ENCODE peak calls at places on chromosomes 13 and 19, in ten cellular contexts. Z is spleen, P is adipocyte, I is ovary, A is sigmoid colon, T is tibial artery, H is uterus, R is breast epithelium, O is body of pancreas, J is colonic mucosa. M is an unnamed sample. For H3K9me3, the result is how much of the 10 kb centered on the place peaks cover.

GRCh38 chr19:48739400-48739825 is 997 bp downstream of the RASIP1 start:
- DNase-seq in I (no peak), O (no peak), T (no peak), A (no peak), Z (no peak), J (no peak), P (no peak), H (no peak), R (no peak), M (no peak)

GRCh38 chr19:52739576-52739975 is 4.7 kb upstream of the ZNF611 start:
- DNase-seq in A (no peak), T (no peak), I (no peak), H (no peak), J (no peak), O (no peak), P (no peak), Z (no peak), R (no peak), M (no peak)

GRCh38 chr13:72842991-72843390 is 61.1 kb downstream of the PIBF1 start:
- DNase-seq in P (no peak), H (no peak), R (no peak), T (no peak), I (no peak), Z (no peak), A (no peak), O (no peak), J (no peak), M (no peak)

GRCh38 chr19:45087531-45087930 is 5.4 kb upstream of the PPP1R37 start:
- DNase-seq in Z (peak), P (no peak), T (no peak), I (no peak), O (no peak), H (no peak), R (no peak), A (no peak), J (no peak), M (no peak)

GRCh38 chr13:21668665-21669599 is 1.9 kb upstream of the FGF9 start:
- DNase-seq in O (no peak), Z (peak), R (no peak), H (peak), A (peak), T (peak), J (peak), I (no peak), P (peak), M (no peak)

GRCh38 chr13:52371736-52372247 is 34.2 kb downstream of the THSD1 start:
- DNase-seq in J (no peak), O (no peak), Z (no peak), A (no peak), I (no peak), P (no peak), T (no peak), H (no peak), R (no peak), M (no peak)

GRCh38 chr13:45086484-45086883 is 33.8 kb upstream of the GTF2F2 start:
- DNase-seq in O (no peak), Z (no peak), R (no peak), I (no peak), P (no peak), T (no peak), H (no peak), J (no peak), A (no peak), M (no peak)

GRCh38 chr13:100274942-100275506 is 186.1 kb downstream of the PCCA start:
- DNase-seq in P (no peak), I (no peak), O (no peak), Z (no peak), R (no peak), A (no peak), H (no peak), T (no peak), J (no peak), M (peak)

GRCh38 chr13:102234618-102235017 is 167.2 kb downstream of the FGF14 start:
- DNase-seq in R (no peak), A (no peak), P (no peak), H (no peak), J (no peak), Z (no peak), T (no peak), I (no peak), O (no peak), M (no peak)

GRCh38 chr19:27672309-27673047 is 1540.5 kb downstream of the UQCRFS1 start:
- DNase-seq in R (no peak), J (no peak), Z (no peak), P (no peak), I (no peak), H (no peak), T (peak), O (no peak), A (no peak), M (no peak)

GRCh38 chr13:97285221-97285955 is 63.3 kb downstream of the MBNL2 start:
- DNase-seq in P (no peak), Z (no peak), R (no peak), A (no peak), J (no peak), O (no peak), H (no peak), I (no peak), T (no peak), M (no peak)

GRCh38 chr19:953501-954271 is 27.9 kb downstream of the ARID3A start:
- DNase-seq in P (no peak), H (no peak), Z (no peak), I (no peak), O (no peak), R (no peak), A (no peak), J (no peak), T (no peak), M (no peak)

GRCh38 chr19:952680-953500 is 27.1 kb downstream of the ARID3A start:
- DNase-seq in J (peak), P (no peak), A (no peak), O (peak), R (no peak), Z (no peak), H (no peak), T (no peak), I (no peak), M (no peak)

GRCh38 chr19:950352-951066 is 24.7 kb downstream of the ARID3A start:
- DNase-seq in J (no peak), T (no peak), H (no peak), Z (no peak), P (no peak), I (no peak), O (no peak), A (no peak), R (no peak), M (no peak)

GRCh38 chr19:954272-954671 is 28.4 kb downstream of the ARID3A start:
- DNase-seq in J (no peak), R (no peak), H (no peak), A (no peak), O (no peak), I (no peak), P (no peak), T (no peak), Z (no peak), M (no peak)

DNA sequence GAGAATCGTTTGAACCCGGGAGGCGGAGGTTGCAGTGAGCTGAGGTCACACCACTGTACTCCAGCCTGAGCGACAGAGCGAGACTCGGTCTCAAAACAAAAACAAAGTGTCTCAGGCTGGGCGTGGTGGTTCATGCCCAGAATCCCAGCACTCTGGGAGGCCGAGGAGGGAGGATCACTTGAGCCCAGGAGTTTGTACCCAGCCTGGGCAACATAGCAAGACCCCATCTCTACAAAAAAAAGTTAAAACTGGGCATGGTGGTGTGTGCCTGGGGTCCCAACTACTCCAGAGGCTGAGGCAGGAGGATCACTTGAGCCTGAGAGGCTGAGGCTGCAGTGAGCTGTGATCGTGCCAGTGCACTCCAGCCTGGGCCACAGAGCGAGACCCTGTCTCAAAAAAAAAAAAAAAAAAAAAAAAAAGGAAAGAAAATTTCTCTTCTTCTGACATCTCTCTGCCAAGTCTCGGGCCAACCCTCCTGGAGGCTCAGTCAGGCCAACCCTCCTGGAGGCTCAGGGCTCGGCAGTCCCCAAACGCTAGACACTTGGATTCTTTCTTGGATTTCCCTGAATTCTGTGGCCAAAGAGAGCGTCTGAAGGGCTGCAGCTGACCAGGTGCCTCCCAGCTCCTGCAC is 26.3 kb downstream of the ARID3A start:
- DNase-seq in O (no peak), Z (no peak), A (no peak), H (no peak), R (no peak), P (no peak), J (no peak), T (no peak), I (no peak), M (no peak)
- H3K4me3 ChIP-seq in O (no peak), Z (no peak), A (no peak), H (no peak), R (no peak), P (no peak), J (no peak), T (no peak), I (no peak), M (no peak)

DNA sequence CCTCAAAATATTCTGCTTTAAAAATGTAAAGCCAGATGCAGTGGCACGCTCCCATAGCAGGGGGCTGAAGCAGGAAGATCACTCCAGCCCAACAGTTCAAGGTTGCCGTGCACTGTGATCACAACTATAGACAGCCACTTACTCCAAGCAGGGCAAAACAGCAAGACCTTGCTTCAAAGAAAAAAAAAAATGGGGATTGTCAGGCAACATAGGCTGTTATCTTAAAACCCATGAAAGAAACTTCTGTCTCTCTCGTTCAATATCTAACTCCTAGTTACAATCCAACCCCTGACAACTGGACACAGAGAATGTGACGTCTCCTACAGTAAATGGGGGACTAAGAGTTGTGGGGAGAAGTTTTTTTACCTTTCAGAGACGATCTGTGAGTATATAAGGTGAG is 17.4 kb downstream of the ELF1 start:
- DNase-seq in J (no peak), I (no peak), A (no peak), O (no peak), P (no peak), H (no peak), T (no peak), Z (no peak), R (no peak), M (no peak)
- H3K9me3 ChIP-seq in J (under half), I (under half), A (under half), O (under half), P (under half), H (under half), T (under half), Z (under half), R (under half), M (under half)

GRCh38 chr19:38046254-38047047 is 139.4 kb downstream of the SIPA1L3 start:
- DNase-seq in R (no peak), P (no peak), I (no peak), O (no peak), H (no peak), J (peak), T (no peak), Z (peak), A (no peak), M (no peak)
- H3K4me3 ChIP-seq in R (no peak), P (no peak), I (no peak), O (no peak), H (no peak), J (no peak), T (no peak), Z (no peak), A (no peak), M (no peak)

GRCh38 chr13:49877629-49878218 is 58.4 kb downstream of the SPRYD7 start:
- DNase-seq in H (no peak), R (no peak), J (no peak), P (no peak), A (no peak), I (no peak), Z (no peak), T (no peak), O (no peak), M (no peak)
- H3K9me3 ChIP-seq in H (under half), R (under half), J (under half), P (under half), A (under half), I (under half), Z (half or more), T (under half), O (under half), M (under half)

DNA sequence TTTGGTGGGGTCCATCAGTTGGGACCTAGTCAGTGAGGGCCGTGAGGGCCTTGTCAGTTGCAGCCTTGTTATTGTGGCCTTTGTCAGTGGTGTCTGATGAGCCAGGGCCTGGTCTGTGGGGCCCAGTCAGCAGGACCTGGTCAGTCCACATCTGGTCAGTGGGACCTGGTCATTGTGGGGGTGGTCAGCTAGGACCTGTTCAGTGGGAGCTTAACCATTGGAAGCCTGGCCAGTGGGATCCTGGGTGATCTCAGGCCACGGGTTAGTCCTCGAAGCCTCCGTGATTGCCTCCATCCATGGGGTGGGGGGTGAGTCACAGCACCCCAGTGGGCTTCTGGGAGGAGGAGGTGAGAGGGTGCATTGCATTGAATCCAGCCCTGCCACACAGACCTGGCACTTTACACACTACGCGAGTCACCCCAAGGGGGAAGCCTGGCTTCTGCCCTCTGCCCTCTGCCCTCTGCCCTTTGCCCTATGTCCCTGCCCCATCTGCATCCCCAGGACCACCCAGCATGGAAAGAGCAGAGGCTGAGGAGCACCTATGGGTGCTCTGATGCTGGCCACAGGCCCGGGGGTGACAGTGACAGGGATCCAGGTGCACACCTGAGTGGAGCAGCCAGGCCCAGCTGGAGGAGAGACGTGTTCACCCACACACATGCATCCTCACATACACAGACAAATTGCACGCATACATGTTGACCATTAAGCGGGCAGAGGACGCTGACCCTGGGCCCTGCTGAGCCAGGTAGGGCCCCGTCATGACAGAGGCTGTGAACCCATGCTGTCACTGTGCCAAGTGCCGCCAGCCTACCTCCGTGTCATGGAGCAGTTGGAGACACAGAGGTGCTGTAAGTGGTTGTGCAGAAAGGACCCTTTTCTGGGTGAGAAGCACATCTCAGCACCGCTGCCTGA is 59.8 kb upstream of the TPM4 start:
- DNase-seq in H (no peak), I (no peak), T (no peak), J (no peak), P (no peak), A (peak), R (no peak), O (no peak), Z (no peak), M (no peak)
- H3K4me3 ChIP-seq in H (no peak), I (no peak), T (no peak), J (no peak), P (no peak), A (no peak), R (no peak), O (no peak), Z (no peak), M (no peak)

GRCh38 chr19:15923702-15924101 is 10.6 kb downstream of the CYP4F11 start:
- DNase-seq in J (peak), I (no peak), Z (no peak), H (no peak), A (no peak), T (no peak), P (no peak), R (no peak), O (no peak), M (no peak)

GRCh38 chr19:15926484-15926883 is 7.8 kb downstream of the CYP4F11 start:
- DNase-seq in O (peak), P (no peak), T (no peak), H (no peak), R (no peak), Z (no peak), A (no peak), I (no peak), J (no peak), M (no peak)

GRCh38 chr19:15928321-15928720 is 6.0 kb downstream of the CYP4F11 start:
- DNase-seq in H (no peak), R (no peak), I (no peak), J (no peak), T (no peak), Z (no peak), A (no peak), O (no peak), P (no peak), M (no peak)
- H3K9me3 ChIP-seq in H (under half), R (under half), I (under half), J (under half), T (under half), Z (under half), A (under half), O (under half), P (under half), M (under half)

GRCh38 chr19:9782282-9782681 is 13.7 kb upstream of the ZNF846 start:
- DNase-seq in J (no peak), I (no peak), Z (no peak), H (no peak), P (no peak), A (no peak), R (no peak), T (no peak), O (no peak), M (no peak)

GRCh38 chr19:9789066-9789465 is 20.5 kb upstream of the ZNF846 start:
- DNase-seq in A (no peak), R (no peak), J (no peak), I (no peak), T (no peak), O (no peak), Z (no peak), P (no peak), H (no peak), M (no peak)

GRCh38 chr19:9786819-9787218 is 18.3 kb upstream of the ZNF846 start:
- DNase-seq in O (no peak), R (no peak), T (no peak), P (no peak), J (no peak), Z (no peak), H (no peak), A (no peak), I (no peak), M (no peak)

GRCh38 chr19:9785367-9786331 is 17.1 kb upstream of the ZNF846 start:
- DNase-seq in J (peak), A (peak), R (peak), T (peak), Z (peak), I (peak), P (peak), O (peak), H (peak), M (peak)

DNA sequence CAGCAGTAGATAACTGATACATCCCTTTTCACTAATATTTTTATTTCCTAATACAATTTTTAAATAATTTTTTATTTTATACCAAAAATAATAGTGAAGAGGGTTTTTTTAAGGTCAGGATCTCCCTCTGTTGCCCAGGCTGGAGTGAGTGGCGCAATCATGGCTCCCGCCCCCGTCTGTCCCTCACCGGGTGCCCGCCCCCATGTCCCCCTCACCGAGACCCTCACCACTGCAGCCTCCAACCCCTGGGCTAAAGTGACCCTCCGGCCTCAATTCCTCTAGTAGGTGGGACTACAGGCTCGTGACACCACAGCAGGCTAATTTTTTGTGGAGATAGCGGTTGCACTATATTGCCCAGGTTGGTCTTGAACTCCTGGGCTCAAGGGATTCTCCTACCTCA is 17.8 kb upstream of the ZNF846 start:
- DNase-seq in O (no peak), T (no peak), I (no peak), H (no peak), A (no peak), J (peak), R (peak), P (no peak), Z (peak), M (no peak)
- H3K4me3 ChIP-seq in O (peak), T (peak), I (peak), H (peak), A (peak), J (peak), R (peak), P (peak), Z (peak), M (peak)

GRCh38 chr13:38417727-38418126 is 68.1 kb downstream of the UFM1 start:
- DNase-seq in J (no peak), T (no peak), A (no peak), R (no peak), H (no peak), O (no peak), I (no peak), Z (no peak), P (no peak), M (peak)

GRCh38 chr13:38419312-38419873 is 69.7 kb downstream of the UFM1 start:
- DNase-seq in Z (no peak), A (no peak), P (no peak), T (no peak), H (no peak), O (no peak), R (no peak), J (no peak), I (no peak), M (no peak)

GRCh38 chr13:38417241-38417640 is 67.6 kb downstream of the UFM1 start:
- DNase-seq in I (no peak), Z (no peak), A (no peak), H (no peak), R (no peak), J (no peak), T (no peak), P (no peak), O (no peak), M (no peak)

GRCh38 chr13:38418286-38418685 is 68.6 kb downstream of the UFM1 start:
- DNase-seq in T (no peak), H (no peak), I (no peak), O (no peak), A (no peak), J (no peak), P (peak), R (no peak), Z (no peak), M (no peak)

GRCh38 chr13:38421590-38422560 is 72.2 kb downstream of the UFM1 start:
- DNase-seq in T (no peak), O (no peak), J (no peak), R (no peak), Z (no peak), H (no peak), P (peak), A (no peak), I (no peak), M (no peak)
- H3K9me3 ChIP-seq in T (under half), O (under half), J (under half), R (under half), Z (under half), H (under half), P (under half), A (under half), I (under half), M (under half)

GRCh38 chr19:4597278-4597974 is 37.9 kb upstream of the SEMA6B start:
- DNase-seq in P (no peak), J (no peak), A (no peak), O (no peak), H (no peak), I (no peak), T (no peak), Z (no peak), R (no peak), M (peak)
- H3K4me3 ChIP-seq in P (no peak), J (no peak), A (no peak), O (no peak), H (no peak), I (no peak), T (no peak), Z (no peak), R (no peak), M (peak)